ENCODE peak calls at places on chromosomes 3 and 15, in seven cellular contexts. X, Y, L, Z, U, F and K are unnamed samples.

GRCh38 chr3:152960684-152961083 is 125.8 kb downstream of the P2RY1 start:
- DNase-seq in X (no peak), Z (no peak), Y (no peak), U (no peak), F (no peak), L (no peak), K (no peak)

GRCh38 chr3:12890610-12891390 is 49.4 kb upstream of the RPL32 start:
- DNase-seq in Z (no peak), F (peak), X (no peak), L (no peak), U (no peak), Y (no peak), K (no peak)

GRCh38 chr3:67937498-67938118 is 283.2 kb upstream of the SUCLG2 start:
- DNase-seq in X (no peak), Y (no peak), L (no peak), Z (no peak), F (no peak), U (no peak), K (no peak)

GRCh38 chr15:39270976-39271375 is 309.9 kb upstream of the THBS1 start:
- DNase-seq in Z (peak), L (peak), Y (no peak), U (no peak), X (no peak), F (no peak), K (no peak)

GRCh38 chr15:67843571-67844387 is 3.9 kb upstream of the RNU6-1 start:
- DNase-seq in Y (no peak), L (peak), Z (no peak), X (no peak), U (no peak), F (no peak), K (no peak)

GRCh38 chr15:34188711-34189110 is 21.2 kb downstream of the KATNBL1 start:
- DNase-seq in Z (no peak), F (no peak), Y (no peak), X (no peak), U (no peak), L (no peak), K (no peak)

GRCh38 chr15:71485094-71485693 is 325.2 kb upstream of the NR2E3 start:
- DNase-seq in Z (no peak), U (no peak), X (no peak), L (no peak), F (no peak), Y (no peak), K (no peak)

GRCh38 chr3:63565220-63565619 is 87.3 kb upstream of the SNTN start:
- DNase-seq in Z (no peak), X (no peak), Y (no peak), F (no peak), U (no peak), L (no peak), K (no peak)

GRCh38 chr3:9778518-9779129 is 8.9 kb upstream of the CAMK1 start:
- DNase-seq in X (no peak), U (no peak), Z (no peak), F (no peak), Y (no peak), L (no peak), K (no peak)

GRCh38 chr15:42165081-42165480 is 8.6 kb upstream of the PLA2G4F start:
- DNase-seq in L (peak), U (no peak), Z (no peak), Y (no peak), X (no peak), F (no peak), K (no peak)

GRCh38 chr3:11601446-11602241 is 42.1 kb downstream of the VGLL4 start:
- DNase-seq in Y (no peak), U (no peak), Z (peak), X (no peak), F (peak), L (peak), K (no peak)

GRCh38 chr15:40029979-40030893 is 8.7 kb downstream of the SRP14 start:
- DNase-seq in Z (peak), Y (no peak), U (no peak), L (peak), X (no peak), F (no peak), K (no peak)

GRCh38 chr15:71109130-71109529 is 6.1 kb upstream of the THSD4 start:
- DNase-seq in L (peak), X (no peak), U (no peak), Z (peak), F (no peak), Y (no peak), K (no peak)

GRCh38 chr15:71472699-71473098 is 337.7 kb upstream of the NR2E3 start:
- DNase-seq in U (no peak), Z (no peak), L (no peak), Y (no peak), F (no peak), X (no peak), K (no peak)

GRCh38 chr15:51267047-51267713 is 71.2 kb downstream of the CYP19A1 start:
- DNase-seq in Y (no peak), L (no peak), F (no peak), U (no peak), Z (peak), X (no peak), K (no peak)

GRCh38 chr3:134601539-134602439 is 49.0 kb downstream of the KY start:
- DNase-seq in X (no peak), Z (peak), F (no peak), L (peak), U (no peak), Y (peak), K (peak)

GRCh38 chr15:89792106-89792805 is 16.1 kb downstream of the MESP2 start:
- DNase-seq in Z (no peak), Y (no peak), U (no peak), L (no peak), F (peak), X (no peak), K (peak)

GRCh38 chr3:152176241-152176640 is 92.5 kb upstream of the MBNL1 start:
- DNase-seq in Y (no peak), F (no peak), L (peak), X (no peak), Z (peak), U (no peak), K (no peak)

GRCh38 chr15:36888018-36888992 is 212.0 kb downstream of the MEIS2 start:
- DNase-seq in Z (peak), F (peak), Y (no peak), U (no peak), X (no peak), L (peak), K (no peak)

GRCh38 chr15:90607361-90607760 is 77.6 kb downstream of the CRTC3 start:
- DNase-seq in X (no peak), L (no peak), Y (no peak), U (no peak), Z (no peak), F (no peak), K (no peak)

GRCh38 chr3:130839815-130840214 is 54.1 kb upstream of the ATP2C1 start:
- DNase-seq in Z (no peak), L (no peak), U (no peak), F (no peak), X (no peak), Y (no peak), K (no peak)

GRCh38 chr3:113496924-113497323 is 18.0 kb downstream of the SPICE1 start:
- DNase-seq in X (no peak), L (peak), Y (no peak), U (no peak), F (no peak), Z (peak), K (no peak)

GRCh38 chr3:26558257-26558656 is 64.3 kb upstream of the LRRC3B start:
- DNase-seq in L (no peak), Z (no peak), U (no peak), Y (no peak), X (no peak), F (no peak), K (no peak)